ENCODE peak calls at places on chromosomes 1 and 21, in nine cellular contexts. J is progenitor cell of endocrine pancreas, O is GM18507, U is Ammon's horn, F is coronary artery, C is HTR-8/SVneo, X is HT-29, V is GM19239, Y is nephron progenitor cell. I is an unnamed sample.

GRCh38 chr1:38128926-38129453 is 82.4 kb upstream of the POU3F1 start:
- DNase-seq in U (no peak), F (no peak), X (no peak), O (no peak), V (no peak), J (no peak), Y (no peak), C (no peak), I (no peak)

GRCh38 chr1:12336436-12336835 is 106.6 kb downstream of the VPS13D start:
- DNase-seq in O (no peak), Y (no peak), U (no peak), V (no peak), X (no peak), J (no peak), F (no peak), C (no peak), I (no peak)

GRCh38 chr1:232571523-232571922 is 58.4 kb downstream of the SIPA1L2 start:
- DNase-seq in J (no peak), V (no peak), Y (no peak), C (no peak), F (no peak), O (no peak), U (no peak), X (no peak), I (no peak)

GRCh38 chr1:165492845-165493244 is 47.9 kb upstream of the RXRG start:
- DNase-seq in J (no peak), U (no peak), V (no peak), X (no peak), F (no peak), Y (no peak), C (no peak), O (no peak), I (no peak)

GRCh38 chr1:16217061-16217785 is 4.8 kb upstream of the ARHGEF19 start:
- DNase-seq in V (peak; percentile 95), Y (peak; percentile 99), U (peak; percentile 97), F (peak; percentile 99), O (peak; percentile 91), J (peak; percentile 91), C (peak; percentile 79), X (peak; percentile 98), I (peak; percentile 94)

GRCh38 chr1:212401838-212402582 is 12.7 kb downstream of the PACC1 start:
- DNase-seq in V (no peak), O (no peak), C (no peak), Y (no peak), J (no peak), U (no peak), X (no peak), F (no peak), I (no peak)

GRCh38 chr1:52636701-52637695 is 4.0 kb downstream of the SHISAL2A start:
- DNase-seq in C (no peak), X (no peak), U (peak; percentile 37), O (peak; percentile 47), F (no peak), Y (no peak), J (no peak), V (peak; percentile 67), I (no peak)

GRCh38 chr1:156951371-156951770 is 30.9 kb downstream of the LRRC71 start:
- DNase-seq in Y (no peak), X (no peak), C (no peak), F (no peak), J (no peak), U (no peak), O (no peak), V (no peak), I (no peak)

GRCh38 chr1:202154766-202155477 is 5.5 kb downstream of the PTPN7 start:
- DNase-seq in Y (peak; percentile 67), F (no peak), C (no peak), O (no peak), J (peak; percentile 32), U (peak; percentile 75), X (peak; percentile 53), V (no peak), I (peak; percentile 43)

GRCh38 chr1:167651161-167651693 is 21.2 kb downstream of the RCSD1 start:
- DNase-seq in Y (no peak), C (no peak), F (no peak), X (no peak), J (no peak), U (no peak), V (no peak), O (no peak), I (peak; percentile 56)

GRCh38 chr1:56190975-56191768 is 388.2 kb downstream of the PLPP3 start:
- DNase-seq in X (no peak), Y (no peak), J (no peak), C (no peak), U (no peak), V (no peak), F (no peak), O (no peak), I (peak; percentile 9)

GRCh38 chr1:206631085-206631509 is 4.2 kb upstream of the DYRK3 start:
- DNase-seq in J (no peak), X (peak; percentile 79), C (peak; percentile 75), F (no peak), Y (peak; percentile 39), V (no peak), O (no peak), U (peak; percentile 70), I (peak; percentile 82)

GRCh38 chr1:119361205-119361604 is 7.4 kb upstream of the HAO2 start:
- DNase-seq in C (no peak), V (no peak), F (no peak), X (no peak), J (no peak), O (no peak), U (no peak), Y (no peak), I (no peak)

GRCh38 chr1:172678990-172679772 is 20.3 kb downstream of the FASLG start:
- DNase-seq in Y (no peak), U (no peak), O (no peak), J (no peak), F (no peak), V (no peak), C (no peak), X (peak; percentile 16), I (no peak)

GRCh38 chr1:156033011-156033410 is 12.3 kb upstream of the SSR2 start:
- DNase-seq in F (no peak), V (no peak), X (no peak), J (no peak), U (no peak), C (no peak), Y (no peak), O (no peak), I (no peak)

GRCh38 chr1:238581332-238581731 is 690.6 kb upstream of the ZP4 start:
- DNase-seq in F (no peak), J (no peak), V (no peak), U (no peak), Y (no peak), X (no peak), O (no peak), C (no peak), I (no peak)

GRCh38 chr1:228391411-228392020 is 15.1 kb downstream of the TRIM11 start:
- DNase-seq in X (no peak), C (no peak), V (no peak), U (no peak), O (no peak), F (no peak), Y (no peak), J (no peak), I (no peak)

GRCh38 chr1:37146071-37146470 is 111.8 kb upstream of the GRIK3 start:
- DNase-seq in C (no peak), J (no peak), U (no peak), V (no peak), O (no peak), F (no peak), X (no peak), Y (no peak), I (no peak)

GRCh38 chr1:187342495-187342894 is 513.7 kb downstream of the PLA2G4A start:
- DNase-seq in C (no peak), O (no peak), X (no peak), U (no peak), V (no peak), F (no peak), Y (no peak), J (no peak), I (no peak)

GRCh38 chr21:38972078-38972477 is 166.3 kb downstream of the ETS2 start:
- DNase-seq in J (no peak), X (no peak), O (no peak), V (no peak), U (no peak), C (no peak), F (no peak), Y (no peak), I (no peak)

GRCh38 chr1:225695578-225696332 is 42.8 kb upstream of the ENAH start:
- DNase-seq in F (no peak), X (no peak), J (no peak), O (no peak), C (no peak), Y (peak; percentile 17), U (no peak), V (no peak), I (no peak)

GRCh38 chr1:57833296-57833695 is 409.4 kb upstream of the DAB1 start:
- DNase-seq in F (no peak), C (no peak), X (no peak), Y (no peak), V (no peak), U (no peak), J (no peak), O (no peak), I (no peak)

GRCh38 chr1:94721240-94721639 is 98.9 kb upstream of the SLC44A3 start:
- DNase-seq in C (no peak), U (peak; percentile 30), Y (no peak), J (no peak), F (no peak), V (no peak), O (no peak), X (no peak), I (no peak)

GRCh38 chr1:205693421-205693991 is 13.2 kb upstream of the SLC45A3 start:
- DNase-seq in O (no peak), Y (peak; percentile 21), X (no peak), V (no peak), F (no peak), J (no peak), C (no peak), U (no peak), I (no peak)

GRCh38 chr1:205690122-205690756 is 9.9 kb upstream of the SLC45A3 start:
- DNase-seq in J (no peak), X (no peak), V (no peak), C (no peak), F (no peak), Y (no peak), U (no peak), O (no peak), I (no peak)

GRCh38 chr1:158323866-158324265 is 7.5 kb downstream of the CD1B start:
- DNase-seq in F (no peak), C (no peak), U (no peak), X (no peak), V (no peak), O (no peak), Y (no peak), J (no peak), I (no peak)

GRCh38 chr1:161949543-161949942 is 74.1 kb downstream of the OLFML2B start:
- DNase-seq in C (no peak), Y (peak; percentile 21), U (no peak), X (no peak), J (no peak), F (no peak), O (no peak), V (no peak), I (no peak)

GRCh38 chr1:206841609-206842323 is 23.7 kb upstream of the IL20 start:
- DNase-seq in U (no peak), O (no peak), C (no peak), Y (no peak), X (no peak), V (no peak), J (no peak), F (no peak), I (no peak)

GRCh38 chr1:41649445-41650175 is 165.1 kb upstream of the EDN2 start:
- DNase-seq in X (no peak), J (no peak), C (no peak), O (no peak), V (no peak), U (no peak), Y (no peak), F (peak; percentile 55), I (no peak)

GRCh38 chr1:119958223-119958622 is 61.9 kb upstream of the ADAM30 start:
- DNase-seq in Y (no peak), F (no peak), V (no peak), C (no peak), X (no peak), O (no peak), U (no peak), J (no peak), I (no peak)

GRCh38 chr1:214603819-214604252 is 841 bp downstream of the CENPF start:
- DNase-seq in J (no peak), Y (no peak), X (peak; percentile 36), O (no peak), C (no peak), V (no peak), U (no peak), F (no peak), I (peak; percentile 13)